ENCODE peak calls at places on chromosomes 7 and 10, in eight cellular contexts. One of them, this sample, is unnamed.

GRCh38 chr10:129768437-129769355 is 195.4 kb downstream of the EBF3 start:
- DNase-seq in SK-N-SH: no peak
- DNase-seq in psoas muscle: no peak
- DNase-seq in aorta: no peak
- DNase-seq in effector memory CD4-positive, alpha-beta T cell: no peak
- DNase-seq in left lung: no peak
- DNase-seq in CD8-positive, alpha-beta memory T cell: no peak
- DNase-seq in RWPE1: no peak
- DNase-seq in this sample: no peak

GRCh38 chr7:116984917-116985316 is 31.6 kb downstream of the ST7 start:
- DNase-seq in SK-N-SH: peak
- DNase-seq in psoas muscle: no peak
- DNase-seq in aorta: no peak
- DNase-seq in effector memory CD4-positive, alpha-beta T cell: no peak
- DNase-seq in left lung: no peak
- DNase-seq in CD8-positive, alpha-beta memory T cell: no peak
- DNase-seq in RWPE1: peak
- DNase-seq in this sample: no peak

GRCh38 chr10:72625276-72625607 is 637 bp downstream of the MICU1 start:
- DNase-seq in SK-N-SH: no peak
- DNase-seq in psoas muscle: no peak
- DNase-seq in aorta: no peak
- DNase-seq in effector memory CD4-positive, alpha-beta T cell: no peak
- DNase-seq in left lung: no peak
- DNase-seq in CD8-positive, alpha-beta memory T cell: no peak
- DNase-seq in RWPE1: no peak
- DNase-seq in this sample: no peak

GRCh38 chr7:115561341-115562110 is 469.0 kb downstream of the TFEC start:
- DNase-seq in SK-N-SH: no peak
- DNase-seq in psoas muscle: no peak
- DNase-seq in aorta: no peak
- DNase-seq in effector memory CD4-positive, alpha-beta T cell: no peak
- DNase-seq in left lung: no peak
- DNase-seq in CD8-positive, alpha-beta memory T cell: no peak
- DNase-seq in RWPE1: no peak
- DNase-seq in this sample: no peak

GRCh38 chr7:1152492-1152891 is 7.5 kb downstream of the ZFAND2A start:
- DNase-seq in SK-N-SH: no peak
- DNase-seq in psoas muscle: no peak
- DNase-seq in aorta: peak
- DNase-seq in effector memory CD4-positive, alpha-beta T cell: no peak
- DNase-seq in left lung: no peak
- DNase-seq in CD8-positive, alpha-beta memory T cell: no peak
- DNase-seq in RWPE1: no peak
- DNase-seq in this sample: no peak

GRCh38 chr7:150973571-150974451 is 4.3 kb downstream of the KCNH2 start:
- DNase-seq in SK-N-SH: no peak
- DNase-seq in psoas muscle: no peak
- DNase-seq in aorta: no peak
- DNase-seq in effector memory CD4-positive, alpha-beta T cell: no peak
- DNase-seq in left lung: no peak
- DNase-seq in CD8-positive, alpha-beta memory T cell: no peak
- DNase-seq in RWPE1: no peak
- DNase-seq in this sample: no peak

GRCh38 chr10:72736176-72736795 is 44.3 kb downstream of the MCU start:
- DNase-seq in SK-N-SH: no peak
- DNase-seq in psoas muscle: no peak
- DNase-seq in aorta: no peak
- DNase-seq in effector memory CD4-positive, alpha-beta T cell: no peak
- DNase-seq in left lung: no peak
- DNase-seq in CD8-positive, alpha-beta memory T cell: no peak
- DNase-seq in RWPE1: peak
- DNase-seq in this sample: no peak

GRCh38 chr10:74049995-74050394 is 52.1 kb downstream of the VCL start:
- DNase-seq in SK-N-SH: no peak
- DNase-seq in psoas muscle: no peak
- DNase-seq in aorta: no peak
- DNase-seq in effector memory CD4-positive, alpha-beta T cell: no peak
- DNase-seq in left lung: no peak
- DNase-seq in CD8-positive, alpha-beta memory T cell: no peak
- DNase-seq in RWPE1: no peak
- DNase-seq in this sample: no peak

GRCh38 chr10:125355657-125356056 is 195.3 kb upstream of the CTBP2 start:
- DNase-seq in SK-N-SH: no peak
- DNase-seq in psoas muscle: no peak
- DNase-seq in aorta: no peak
- DNase-seq in effector memory CD4-positive, alpha-beta T cell: no peak
- DNase-seq in left lung: no peak
- DNase-seq in CD8-positive, alpha-beta memory T cell: no peak
- DNase-seq in RWPE1: no peak
- DNase-seq in this sample: no peak

DNA sequence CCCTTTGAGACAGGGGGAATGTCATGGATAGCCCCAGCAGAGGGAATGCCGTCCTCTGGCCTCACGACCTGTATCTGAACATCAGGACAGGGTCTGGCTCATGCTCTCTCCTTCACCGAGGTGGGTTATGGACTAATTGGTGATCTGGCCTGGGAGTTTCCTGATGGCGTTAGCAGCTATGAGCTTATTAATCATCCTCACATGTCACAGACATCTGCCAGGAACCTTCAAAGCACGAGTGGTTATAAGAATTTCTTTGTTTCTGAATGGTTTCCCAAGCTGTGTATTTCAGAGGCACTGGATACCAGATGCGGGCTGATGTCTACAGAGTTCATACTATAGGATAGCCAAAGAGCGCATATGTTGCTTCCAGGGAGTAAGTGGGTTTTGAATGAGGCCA is 6.9 kb downstream of the CPA4 start:
- DNase-seq in SK-N-SH: no peak
- DNase-seq in psoas muscle: no peak
- DNase-seq in aorta: no peak
- DNase-seq in effector memory CD4-positive, alpha-beta T cell: no peak
- DNase-seq in left lung: no peak
- DNase-seq in CD8-positive, alpha-beta memory T cell: no peak
- DNase-seq in RWPE1: no peak
- DNase-seq in this sample: no peak
- H3K27ac ChIP-seq in SK-N-SH: no peak
- H3K27ac ChIP-seq in psoas muscle: no peak
- H3K27ac ChIP-seq in aorta: no peak
- H3K27ac ChIP-seq in effector memory CD4-positive, alpha-beta T cell: no peak
- H3K27ac ChIP-seq in left lung: no peak
- H3K27ac ChIP-seq in CD8-positive, alpha-beta memory T cell: no peak
- H3K27ac ChIP-seq in RWPE1: no peak
- H3K27ac ChIP-seq in this sample: no peak

GRCh38 chr10:44186150-44186549 is 198.7 kb downstream of the CXCL12 start:
- DNase-seq in SK-N-SH: no peak
- DNase-seq in psoas muscle: no peak
- DNase-seq in aorta: no peak
- DNase-seq in effector memory CD4-positive, alpha-beta T cell: no peak
- DNase-seq in left lung: no peak
- DNase-seq in CD8-positive, alpha-beta memory T cell: no peak
- DNase-seq in RWPE1: no peak
- DNase-seq in this sample: no peak

GRCh38 chr10:44183667-44184632 is 200.9 kb downstream of the CXCL12 start:
- DNase-seq in SK-N-SH: no peak
- DNase-seq in psoas muscle: no peak
- DNase-seq in aorta: no peak
- DNase-seq in effector memory CD4-positive, alpha-beta T cell: no peak
- DNase-seq in left lung: no peak
- DNase-seq in CD8-positive, alpha-beta memory T cell: no peak
- DNase-seq in RWPE1: no peak
- DNase-seq in this sample: no peak

GRCh38 chr10:44185315-44185666 is 199.6 kb downstream of the CXCL12 start:
- DNase-seq in SK-N-SH: no peak
- DNase-seq in psoas muscle: no peak
- DNase-seq in aorta: no peak
- DNase-seq in effector memory CD4-positive, alpha-beta T cell: no peak
- DNase-seq in left lung: no peak
- DNase-seq in CD8-positive, alpha-beta memory T cell: no peak
- DNase-seq in RWPE1: no peak
- DNase-seq in this sample: no peak

GRCh38 chr10:44182909-44183308 is 202.0 kb downstream of the CXCL12 start:
- DNase-seq in SK-N-SH: no peak
- DNase-seq in psoas muscle: no peak
- DNase-seq in aorta: no peak
- DNase-seq in effector memory CD4-positive, alpha-beta T cell: no peak
- DNase-seq in left lung: no peak
- DNase-seq in CD8-positive, alpha-beta memory T cell: no peak
- DNase-seq in RWPE1: no peak
- DNase-seq in this sample: no peak

DNA sequence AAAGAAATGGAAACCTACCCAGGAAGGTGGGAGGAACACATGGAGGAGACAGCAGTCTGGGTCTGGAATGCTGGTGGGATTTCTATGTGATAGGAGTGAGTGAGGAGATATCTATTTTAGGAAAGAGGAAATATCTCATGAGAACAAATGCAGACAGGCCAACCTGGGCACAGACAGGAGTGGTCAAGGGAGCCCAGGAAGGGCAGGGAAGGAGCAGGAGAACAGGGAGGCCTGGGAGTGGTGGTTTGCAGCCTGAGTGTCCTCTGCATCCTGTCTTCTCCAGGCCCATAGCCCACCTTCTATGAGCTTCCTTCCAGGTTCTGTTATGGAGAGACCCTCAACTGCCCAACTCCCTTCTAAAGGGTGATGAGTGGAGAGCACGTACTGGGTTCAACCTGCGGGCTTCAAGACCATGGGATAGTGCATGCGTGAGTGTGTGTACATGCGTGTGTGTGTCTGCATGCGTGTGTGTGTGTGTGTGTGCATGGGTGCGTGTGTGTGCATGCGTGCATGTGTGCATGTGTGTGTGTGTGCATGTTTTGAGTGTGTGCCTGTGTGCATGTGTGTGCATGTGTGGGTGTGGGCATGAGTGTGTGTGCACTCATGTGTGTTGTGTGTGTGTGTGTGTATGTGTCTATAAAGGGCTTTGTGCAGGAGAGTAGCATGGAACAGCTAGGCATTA is 200.1 kb downstream of the CXCL12 start:
- DNase-seq in SK-N-SH: no peak
- DNase-seq in psoas muscle: no peak
- DNase-seq in aorta: no peak
- DNase-seq in effector memory CD4-positive, alpha-beta T cell: no peak
- DNase-seq in left lung: no peak
- DNase-seq in CD8-positive, alpha-beta memory T cell: no peak
- DNase-seq in RWPE1: no peak
- DNase-seq in this sample: no peak
- H3K27ac ChIP-seq in SK-N-SH: no peak
- H3K27ac ChIP-seq in psoas muscle: no peak
- H3K27ac ChIP-seq in aorta: no peak
- H3K27ac ChIP-seq in effector memory CD4-positive, alpha-beta T cell: no peak
- H3K27ac ChIP-seq in left lung: no peak
- H3K27ac ChIP-seq in CD8-positive, alpha-beta memory T cell: no peak
- H3K27ac ChIP-seq in RWPE1: no peak
- H3K27ac ChIP-seq in this sample: no peak

GRCh38 chr10:103941801-103942200 is 23.8 kb upstream of the STN1 start:
- DNase-seq in SK-N-SH: no peak
- DNase-seq in psoas muscle: no peak
- DNase-seq in aorta: no peak
- DNase-seq in effector memory CD4-positive, alpha-beta T cell: no peak
- DNase-seq in left lung: no peak
- DNase-seq in CD8-positive, alpha-beta memory T cell: no peak
- DNase-seq in RWPE1: peak
- DNase-seq in this sample: no peak
- H3K27ac ChIP-seq in SK-N-SH: no peak
- H3K27ac ChIP-seq in psoas muscle: no peak
- H3K27ac ChIP-seq in aorta: no peak
- H3K27ac ChIP-seq in effector memory CD4-positive, alpha-beta T cell: no peak
- H3K27ac ChIP-seq in left lung: no peak
- H3K27ac ChIP-seq in CD8-positive, alpha-beta memory T cell: no peak
- H3K27ac ChIP-seq in RWPE1: no peak
- H3K27ac ChIP-seq in this sample: no peak

GRCh38 chr10:13684813-13685511 is 98.2 kb downstream of the PRPF18 start:
- DNase-seq in SK-N-SH: no peak
- DNase-seq in psoas muscle: no peak
- DNase-seq in aorta: no peak
- DNase-seq in effector memory CD4-positive, alpha-beta T cell: no peak
- DNase-seq in left lung: no peak
- DNase-seq in CD8-positive, alpha-beta memory T cell: no peak
- DNase-seq in RWPE1: no peak
- DNase-seq in this sample: no peak
- H3K27ac ChIP-seq in SK-N-SH: peak
- H3K27ac ChIP-seq in psoas muscle: peak
- H3K27ac ChIP-seq in aorta: no peak
- H3K27ac ChIP-seq in effector memory CD4-positive, alpha-beta T cell: no peak
- H3K27ac ChIP-seq in left lung: peak
- H3K27ac ChIP-seq in CD8-positive, alpha-beta memory T cell: no peak
- H3K27ac ChIP-seq in RWPE1: peak
- H3K27ac ChIP-seq in this sample: no peak

DNA sequence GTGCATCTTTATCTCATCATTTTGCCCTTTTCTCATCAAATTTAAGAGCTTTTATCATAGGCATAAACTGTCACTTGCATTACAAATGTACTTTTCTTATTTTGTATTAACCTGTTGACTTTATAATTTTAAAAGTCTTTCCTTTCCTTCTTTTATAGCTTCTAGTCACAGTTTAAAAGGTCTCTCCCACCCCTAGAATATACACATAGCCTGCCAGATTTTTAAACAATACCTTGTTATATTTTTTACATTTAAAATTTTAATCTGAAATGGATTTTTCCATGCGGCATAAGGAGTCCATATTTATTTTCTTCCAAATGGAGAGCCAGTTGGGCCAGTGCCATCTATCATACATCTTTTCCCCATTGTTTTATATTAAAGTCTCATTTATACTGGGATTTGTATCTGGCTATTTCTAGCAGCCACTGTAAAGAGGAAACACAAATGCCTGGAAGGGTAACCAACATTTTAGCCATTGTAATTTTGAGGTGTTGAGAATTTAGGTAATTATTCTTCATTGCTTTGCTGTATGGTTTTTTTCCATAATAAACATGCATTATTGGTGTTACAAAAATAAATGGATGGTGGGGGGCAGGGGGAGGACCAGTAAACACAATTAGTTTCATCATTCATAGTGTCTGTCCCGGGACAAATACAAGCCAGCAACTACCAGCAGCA is 92.8 kb downstream of the CCDC71L start:
- DNase-seq in SK-N-SH: no peak
- DNase-seq in psoas muscle: no peak
- DNase-seq in aorta: no peak
- DNase-seq in effector memory CD4-positive, alpha-beta T cell: no peak
- DNase-seq in left lung: no peak
- DNase-seq in CD8-positive, alpha-beta memory T cell: no peak
- DNase-seq in RWPE1: no peak
- DNase-seq in this sample: no peak
- H3K27ac ChIP-seq in SK-N-SH: peak
- H3K27ac ChIP-seq in psoas muscle: no peak
- H3K27ac ChIP-seq in aorta: no peak
- H3K27ac ChIP-seq in effector memory CD4-positive, alpha-beta T cell: no peak
- H3K27ac ChIP-seq in left lung: no peak
- H3K27ac ChIP-seq in CD8-positive, alpha-beta memory T cell: peak
- H3K27ac ChIP-seq in RWPE1: no peak
- H3K27ac ChIP-seq in this sample: no peak